ENCODE peak calls at places on chromosomes 2 and 18, in six cellular contexts. One of them, this sample, is unnamed.

GRCh38 chr2:121532347-121532766 is 1.7 kb downstream of the RNU4ATAC start:
- DNase-seq in AG09309: no peak
- DNase-seq in SJSA1: no peak
- DNase-seq in cardiac fibroblast: peak
- DNase-seq in right cardiac atrium: no peak
- DNase-seq in HL-60: peak
- DNase-seq in this sample: no peak

GRCh38 chr2:33212151-33212550 is 264.3 kb upstream of the RASGRP3 start:
- DNase-seq in AG09309: peak
- DNase-seq in SJSA1: peak
- DNase-seq in cardiac fibroblast: peak
- DNase-seq in right cardiac atrium: no peak
- DNase-seq in HL-60: no peak
- DNase-seq in this sample: peak

GRCh38 chr2:213995400-213996105 is 415.3 kb upstream of the VWC2L start:
- DNase-seq in AG09309: peak
- DNase-seq in SJSA1: peak
- DNase-seq in cardiac fibroblast: peak
- DNase-seq in right cardiac atrium: no peak
- DNase-seq in HL-60: no peak
- DNase-seq in this sample: no peak

GRCh38 chr2:147709655-147710054 is 135.2 kb upstream of the ACVR2A start:
- DNase-seq in AG09309: no peak
- DNase-seq in SJSA1: no peak
- DNase-seq in cardiac fibroblast: no peak
- DNase-seq in right cardiac atrium: no peak
- DNase-seq in HL-60: no peak
- DNase-seq in this sample: no peak

GRCh38 chr2:236703310-236703709 is 133.7 kb downstream of the ACKR3 start:
- DNase-seq in AG09309: no peak
- DNase-seq in SJSA1: no peak
- DNase-seq in cardiac fibroblast: no peak
- DNase-seq in right cardiac atrium: no peak
- DNase-seq in HL-60: no peak
- DNase-seq in this sample: no peak

GRCh38 chr2:15963977-15964670 is 23.8 kb downstream of the MYCN start:
- DNase-seq in AG09309: no peak
- DNase-seq in SJSA1: no peak
- DNase-seq in cardiac fibroblast: no peak
- DNase-seq in right cardiac atrium: no peak
- DNase-seq in HL-60: no peak
- DNase-seq in this sample: no peak

GRCh38 chr2:240737958-240738357 is 46.3 kb downstream of the AQP12A start:
- DNase-seq in AG09309: no peak
- DNase-seq in SJSA1: no peak
- DNase-seq in cardiac fibroblast: no peak
- DNase-seq in right cardiac atrium: no peak
- DNase-seq in HL-60: no peak
- DNase-seq in this sample: no peak

GRCh38 chr2:191428141-191428540 is 182.9 kb downstream of the MYO1B start:
- DNase-seq in AG09309: peak
- DNase-seq in SJSA1: no peak
- DNase-seq in cardiac fibroblast: no peak
- DNase-seq in right cardiac atrium: no peak
- DNase-seq in HL-60: no peak
- DNase-seq in this sample: no peak

GRCh38 chr18:59769105-59769865 is 72.1 kb upstream of the CCBE1 start:
- DNase-seq in AG09309: no peak
- DNase-seq in SJSA1: no peak
- DNase-seq in cardiac fibroblast: peak
- DNase-seq in right cardiac atrium: no peak
- DNase-seq in HL-60: no peak
- DNase-seq in this sample: peak

GRCh38 chr18:2515908-2516625 is 55.2 kb downstream of the METTL4 start:
- DNase-seq in AG09309: peak
- DNase-seq in SJSA1: peak
- DNase-seq in cardiac fibroblast: peak
- DNase-seq in right cardiac atrium: no peak
- DNase-seq in HL-60: peak
- DNase-seq in this sample: no peak

GRCh38 chr18:44128365-44128764 is 552.3 kb upstream of the SETBP1 start:
- DNase-seq in AG09309: no peak
- DNase-seq in SJSA1: no peak
- DNase-seq in cardiac fibroblast: peak
- DNase-seq in right cardiac atrium: no peak
- DNase-seq in HL-60: no peak
- DNase-seq in this sample: no peak

GRCh38 chr18:41982942-41983660 is 28.1 kb downstream of the PIK3C3 start:
- DNase-seq in AG09309: no peak
- DNase-seq in SJSA1: no peak
- DNase-seq in cardiac fibroblast: no peak
- DNase-seq in right cardiac atrium: no peak
- DNase-seq in HL-60: no peak
- DNase-seq in this sample: no peak

GRCh38 chr2:189393440-189394111 is 47.7 kb upstream of the WDR75 start:
- DNase-seq in AG09309: peak
- DNase-seq in SJSA1: no peak
- DNase-seq in cardiac fibroblast: peak
- DNase-seq in right cardiac atrium: no peak
- DNase-seq in HL-60: no peak
- DNase-seq in this sample: no peak

GRCh38 chr2:86035883-86036789 is 69.5 kb downstream of the POLR1A start:
- DNase-seq in AG09309: no peak
- DNase-seq in SJSA1: peak
- DNase-seq in cardiac fibroblast: peak
- DNase-seq in right cardiac atrium: peak
- DNase-seq in HL-60: peak
- DNase-seq in this sample: peak

GRCh38 chr2:66587216-66587615 is 152.3 kb downstream of the MEIS1 start:
- DNase-seq in AG09309: no peak
- DNase-seq in SJSA1: no peak
- DNase-seq in cardiac fibroblast: no peak
- DNase-seq in right cardiac atrium: no peak
- DNase-seq in HL-60: no peak
- DNase-seq in this sample: no peak

GRCh38 chr2:73870084-73870483 is 22.7 kb upstream of the ACTG2 start:
- DNase-seq in AG09309: peak
- DNase-seq in SJSA1: peak
- DNase-seq in cardiac fibroblast: peak
- DNase-seq in right cardiac atrium: peak
- DNase-seq in HL-60: no peak
- DNase-seq in this sample: peak

GRCh38 chr18:59219672-59220163 is at the start of gene GRP:
- DNase-seq in AG09309: no peak
- DNase-seq in SJSA1: no peak
- DNase-seq in cardiac fibroblast: no peak
- DNase-seq in right cardiac atrium: no peak
- DNase-seq in HL-60: no peak
- DNase-seq in this sample: no peak

GRCh38 chr2:241314181-241314932 is 1.1 kb downstream of the HDLBP start:
- DNase-seq in AG09309: no peak
- DNase-seq in SJSA1: no peak
- DNase-seq in cardiac fibroblast: peak
- DNase-seq in right cardiac atrium: no peak
- DNase-seq in HL-60: peak
- DNase-seq in this sample: no peak

GRCh38 chr2:239944706-239945551 is 80.2 kb downstream of the NDUFA10 start:
- DNase-seq in AG09309: no peak
- DNase-seq in SJSA1: no peak
- DNase-seq in cardiac fibroblast: peak
- DNase-seq in right cardiac atrium: no peak
- DNase-seq in HL-60: peak
- DNase-seq in this sample: peak

GRCh38 chr2:25417715-25418369 is 76.1 kb upstream of the DNMT3A start:
- DNase-seq in AG09309: no peak
- DNase-seq in SJSA1: no peak
- DNase-seq in cardiac fibroblast: no peak
- DNase-seq in right cardiac atrium: no peak
- DNase-seq in HL-60: no peak
- DNase-seq in this sample: no peak

GRCh38 chr2:85584857-85585780 is 888 bp downstream of the VAMP5 start:
- DNase-seq in AG09309: no peak
- DNase-seq in SJSA1: peak
- DNase-seq in cardiac fibroblast: peak
- DNase-seq in right cardiac atrium: peak
- DNase-seq in HL-60: peak
- DNase-seq in this sample: no peak

GRCh38 chr2:158990397-158991209 is 22.2 kb downstream of the TANC1 start:
- DNase-seq in AG09309: peak
- DNase-seq in SJSA1: no peak
- DNase-seq in cardiac fibroblast: peak
- DNase-seq in right cardiac atrium: no peak
- DNase-seq in HL-60: no peak
- DNase-seq in this sample: no peak

GRCh38 chr2:9897796-9898195 is 53.7 kb upstream of the GRHL1 start:
- DNase-seq in AG09309: no peak
- DNase-seq in SJSA1: no peak
- DNase-seq in cardiac fibroblast: peak
- DNase-seq in right cardiac atrium: no peak
- DNase-seq in HL-60: no peak
- DNase-seq in this sample: no peak

GRCh38 chr2:217095511-217096205 is 235.8 kb upstream of the TNP1 start:
- DNase-seq in AG09309: no peak
- DNase-seq in SJSA1: no peak
- DNase-seq in cardiac fibroblast: no peak
- DNase-seq in right cardiac atrium: no peak
- DNase-seq in HL-60: no peak
- DNase-seq in this sample: no peak

GRCh38 chr2:191857406-191857805 is 10.5 kb upstream of the CAVIN2 start:
- DNase-seq in AG09309: no peak
- DNase-seq in SJSA1: no peak
- DNase-seq in cardiac fibroblast: no peak
- DNase-seq in right cardiac atrium: no peak
- DNase-seq in HL-60: no peak
- DNase-seq in this sample: no peak

GRCh38 chr18:78304199-78304826 is 675.3 kb upstream of the SALL3 start:
- DNase-seq in AG09309: no peak
- DNase-seq in SJSA1: no peak
- DNase-seq in cardiac fibroblast: no peak
- DNase-seq in right cardiac atrium: no peak
- DNase-seq in HL-60: no peak
- DNase-seq in this sample: no peak

GRCh38 chr2:205171541-205171940 is 510.8 kb upstream of the NRP2 start:
- DNase-seq in AG09309: no peak
- DNase-seq in SJSA1: no peak
- DNase-seq in cardiac fibroblast: no peak
- DNase-seq in right cardiac atrium: no peak
- DNase-seq in HL-60: no peak
- DNase-seq in this sample: no peak

GRCh38 chr18:63319383-63320040 is at the start of gene BCL2:
- DNase-seq in AG09309: no peak
- DNase-seq in SJSA1: peak
- DNase-seq in cardiac fibroblast: peak
- DNase-seq in right cardiac atrium: no peak
- DNase-seq in HL-60: peak
- DNase-seq in this sample: peak

GRCh38 chr2:223264541-223265171 is 212.7 kb downstream of the KCNE4 start:
- DNase-seq in AG09309: no peak
- DNase-seq in SJSA1: no peak
- DNase-seq in cardiac fibroblast: no peak
- DNase-seq in right cardiac atrium: no peak
- DNase-seq in HL-60: no peak
- DNase-seq in this sample: no peak

GRCh38 chr2:46634905-46635304 is 155.5 kb downstream of the TMEM247 start:
- DNase-seq in AG09309: no peak
- DNase-seq in SJSA1: no peak
- DNase-seq in cardiac fibroblast: no peak
- DNase-seq in right cardiac atrium: no peak
- DNase-seq in HL-60: no peak
- DNase-seq in this sample: no peak

DNA sequence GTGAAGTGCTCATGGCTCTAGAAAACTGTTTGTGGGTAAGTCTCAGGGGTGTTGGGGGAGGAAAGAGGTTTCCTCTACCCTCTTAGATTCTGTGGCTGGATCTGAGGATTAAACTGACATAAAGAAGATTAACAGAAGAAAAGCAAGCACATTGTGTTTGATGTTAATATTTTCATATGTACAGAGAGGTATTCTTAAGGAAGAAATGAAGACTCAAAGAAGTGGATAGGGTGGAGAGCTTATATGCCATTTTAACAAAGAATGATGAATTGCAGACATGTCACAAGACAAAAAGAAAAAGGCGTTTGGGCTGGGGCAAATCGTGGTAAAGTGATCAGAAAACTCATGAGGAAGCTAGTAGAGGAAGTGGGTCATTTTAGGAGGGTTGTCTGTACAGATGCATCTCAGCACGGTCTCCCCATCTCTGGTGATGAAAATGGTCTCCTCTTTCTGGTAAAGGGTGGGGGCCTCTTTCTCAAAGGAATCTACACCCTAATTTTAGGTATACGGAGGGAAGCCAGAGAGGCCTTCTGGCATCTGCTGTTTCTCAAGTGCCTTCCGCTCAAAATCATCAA is 17.8 kb downstream of the FAM110C start:
- DNase-seq in AG09309: no peak
- DNase-seq in SJSA1: no peak
- DNase-seq in cardiac fibroblast: no peak
- DNase-seq in right cardiac atrium: no peak
- DNase-seq in HL-60: no peak
- DNase-seq in this sample: no peak
- H3K4me3 ChIP-seq in AG09309: no peak
- H3K4me3 ChIP-seq in SJSA1: no peak
- H3K4me3 ChIP-seq in cardiac fibroblast: no peak
- H3K4me3 ChIP-seq in right cardiac atrium: no peak
- H3K4me3 ChIP-seq in HL-60: no peak
- H3K4me3 ChIP-seq in this sample: no peak

DNA sequence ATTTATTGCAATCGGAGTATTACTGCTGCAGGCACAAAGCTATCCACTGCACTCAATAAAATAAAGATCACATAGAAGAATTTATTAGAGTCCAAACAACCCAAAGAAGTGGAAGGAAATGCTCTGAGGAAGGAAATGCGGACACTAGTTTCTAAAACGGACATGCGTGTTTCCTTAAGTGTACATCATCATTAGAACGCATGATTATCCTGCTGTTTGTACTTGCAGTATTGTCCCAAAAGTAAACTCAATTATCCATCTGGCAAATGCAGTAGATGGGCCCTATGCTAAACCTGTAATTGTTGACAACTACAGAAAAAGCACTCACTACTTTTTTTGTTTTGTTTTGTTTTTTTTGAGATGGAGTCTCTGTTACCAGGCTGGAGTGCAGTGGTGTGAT is 53.6 kb downstream of the PDK1 start:
- DNase-seq in AG09309: no peak
- DNase-seq in SJSA1: no peak
- DNase-seq in cardiac fibroblast: no peak
- DNase-seq in right cardiac atrium: no peak
- DNase-seq in HL-60: no peak
- DNase-seq in this sample: no peak
- H3K4me3 ChIP-seq in AG09309: no peak
- H3K4me3 ChIP-seq in SJSA1: no peak
- H3K4me3 ChIP-seq in cardiac fibroblast: no peak
- H3K4me3 ChIP-seq in right cardiac atrium: no peak
- H3K4me3 ChIP-seq in HL-60: no peak
- H3K4me3 ChIP-seq in this sample: no peak

GRCh38 chr18:46071615-46071893 is 506 bp downstream of the PSTPIP2 start:
- DNase-seq in AG09309: no peak
- DNase-seq in SJSA1: no peak
- DNase-seq in cardiac fibroblast: no peak
- DNase-seq in right cardiac atrium: no peak
- DNase-seq in HL-60: peak
- DNase-seq in this sample: no peak
- H3K4me3 ChIP-seq in AG09309: peak
- H3K4me3 ChIP-seq in SJSA1: peak
- H3K4me3 ChIP-seq in cardiac fibroblast: peak
- H3K4me3 ChIP-seq in right cardiac atrium: peak
- H3K4me3 ChIP-seq in HL-60: peak
- H3K4me3 ChIP-seq in this sample: peak

GRCh38 chr2:98026292-98026691 is 30.5 kb upstream of the TMEM131 start:
- DNase-seq in AG09309: no peak
- DNase-seq in SJSA1: peak
- DNase-seq in cardiac fibroblast: peak
- DNase-seq in right cardiac atrium: no peak
- DNase-seq in HL-60: no peak
- DNase-seq in this sample: no peak
- H3K4me3 ChIP-seq in AG09309: no peak
- H3K4me3 ChIP-seq in SJSA1: no peak
- H3K4me3 ChIP-seq in cardiac fibroblast: no peak
- H3K4me3 ChIP-seq in right cardiac atrium: no peak
- H3K4me3 ChIP-seq in HL-60: no peak
- H3K4me3 ChIP-seq in this sample: no peak